ENCODE peak calls at places on chromosomes 12 and 14, in five cellular contexts. E, C, Z, Q and Y are unnamed samples.
A peak's percentile ranks its signal among the peaks of the same experiment; 100 is the strongest.

GRCh38 chr12:40768125-40768864 is 76.1 kb downstream of the CNTN1 start:
- DNase-seq in E (no peak), C (no peak), Z (peak; percentile 4), Q (no peak), Y (no peak)

GRCh38 chr14:101408077-101408831 is 153.0 kb upstream of the DIO3 start:
- DNase-seq in E (no peak), C (no peak), Z (no peak), Q (no peak), Y (no peak)

GRCh38 chr12:107320929-107321618 is 227.7 kb upstream of the CRY1 start:
- DNase-seq in E (no peak), C (peak; percentile 77), Z (peak; percentile 68), Q (peak; percentile 15), Y (no peak)

GRCh38 chr12:14244876-14245669 is 120.4 kb upstream of the ATF7IP start:
- DNase-seq in E (no peak), C (peak; percentile 48), Z (no peak), Q (no peak), Y (no peak)

GRCh38 chr12:116520801-116521471 is 38.2 kb upstream of the MAP1LC3B2 start:
- DNase-seq in E (no peak), C (peak; percentile 82), Z (no peak), Q (no peak), Y (no peak)

GRCh38 chr14:30296956-30297405 is 262.0 kb upstream of the G2E3 start:
- DNase-seq in E (no peak), C (no peak), Z (no peak), Q (no peak), Y (no peak)

GRCh38 chr14:37150414-37150813 is 22.0 kb downstream of the SLC25A21 start:
- DNase-seq in E (peak; percentile 56), C (peak; percentile 75), Z (peak; percentile 48), Q (no peak), Y (no peak)

GRCh38 chr12:131795064-131795463 is 33.1 kb upstream of the MMP17 start:
- DNase-seq in E (no peak), C (no peak), Z (no peak), Q (no peak), Y (no peak)

GRCh38 chr14:44300911-44301310 is 206.2 kb downstream of the FSCB start:
- DNase-seq in E (no peak), C (peak; percentile 49), Z (no peak), Q (no peak), Y (no peak)

GRCh38 chr14:89165189-89165809 is 251.7 kb downstream of the FOXN3 start:
- DNase-seq in E (no peak), C (no peak), Z (no peak), Q (no peak), Y (peak; percentile 71)

GRCh38 chr14:91144425-91145145 is 30.7 kb downstream of the DGLUCY start:
- DNase-seq in E (no peak), C (peak; percentile 98), Z (peak; percentile 27), Q (no peak), Y (no peak)

GRCh38 chr14:91146661-91147060 is 32.8 kb downstream of the DGLUCY start:
- DNase-seq in E (no peak), C (no peak), Z (no peak), Q (no peak), Y (no peak)

GRCh38 chr14:91145396-91146160 is 31.7 kb downstream of the DGLUCY start:
- DNase-seq in E (no peak), C (no peak), Z (no peak), Q (no peak), Y (peak; percentile 64)

GRCh38 chr14:91142214-91142668 is 28.4 kb downstream of the DGLUCY start:
- DNase-seq in E (no peak), C (peak; percentile 94), Z (no peak), Q (no peak), Y (no peak)

DNA sequence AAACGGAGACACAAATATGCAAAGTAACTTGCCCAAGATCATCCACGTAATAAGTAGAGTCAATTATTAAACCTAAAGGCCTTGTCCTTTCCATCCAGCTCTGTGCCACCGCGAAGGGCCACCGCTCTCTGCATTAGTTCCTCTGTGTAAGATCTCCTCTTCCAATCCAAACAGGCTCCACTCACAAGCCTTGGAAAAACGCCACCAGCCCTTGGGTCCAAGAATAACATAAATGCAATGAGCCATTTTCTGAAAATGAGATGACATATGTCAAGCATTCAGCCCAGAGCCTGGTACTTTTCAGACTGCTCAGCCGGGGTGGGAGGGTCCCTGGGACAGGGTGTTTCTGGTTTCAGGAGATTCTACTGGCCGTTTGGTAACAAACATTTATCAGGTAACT is 30.0 kb downstream of the DGLUCY start:
- DNase-seq in E (no peak), C (peak; percentile 38), Z (no peak), Q (no peak), Y (no peak)
- H3K27ac ChIP-seq in E (no peak overlapping the region), C (peak overlapping the region; percentile 89), Z (no peak overlapping the region), Q (peak overlapping the region; percentile 60), Y (no peak overlapping the region)

GRCh38 chr12:103798586-103798985 is 42.4 kb downstream of the NT5DC3 start:
- DNase-seq in E (no peak), C (no peak), Z (no peak), Q (no peak), Y (no peak)
- H3K27ac ChIP-seq in E (no peak overlapping the region), C (peak overlapping the region; percentile 94), Z (no peak overlapping the region), Q (peak overlapping the region; percentile 88), Y (peak overlapping the region; percentile 86)

DNA sequence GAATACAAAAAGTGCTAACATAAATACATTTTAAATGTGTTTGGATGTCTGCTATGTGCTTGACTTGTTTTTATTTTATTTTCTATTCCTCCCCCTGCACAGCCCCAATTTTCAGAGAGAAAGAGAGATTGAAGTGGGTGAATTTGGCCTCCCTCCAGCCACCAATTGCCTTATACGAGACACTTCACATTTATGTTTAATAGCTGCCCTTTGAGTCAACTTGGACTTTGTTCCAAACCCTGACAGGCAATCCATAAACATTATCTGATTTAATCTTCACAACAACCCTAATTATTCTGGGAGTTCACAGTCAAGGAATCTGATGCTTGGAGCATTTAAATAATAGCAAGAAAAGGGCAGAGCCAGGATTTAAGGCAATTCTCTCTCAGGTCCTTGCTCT is 161.7 kb downstream of the SLC15A4 start:
- DNase-seq in E (no peak), C (no peak), Z (no peak), Q (no peak), Y (no peak)
- H3K27ac ChIP-seq in E (no peak overlapping the region), C (no peak overlapping the region), Z (no peak overlapping the region), Q (no peak overlapping the region), Y (no peak overlapping the region)

GRCh38 chr14:63941023-63941422 is 88.2 kb downstream of the SYNE2 start:
- DNase-seq in E (no peak), C (no peak), Z (no peak), Q (no peak), Y (no peak)

GRCh38 chr14:63938198-63939005 is 85.6 kb downstream of the SYNE2 start:
- DNase-seq in E (no peak), C (no peak), Z (no peak), Q (no peak), Y (peak; percentile 45)

GRCh38 chr14:63939006-63939270 is 86.1 kb downstream of the SYNE2 start:
- DNase-seq in E (no peak), C (no peak), Z (no peak), Q (no peak), Y (no peak)

GRCh38 chr14:63940387-63940786 is 87.6 kb downstream of the SYNE2 start:
- DNase-seq in E (no peak), C (no peak), Z (no peak), Q (no peak), Y (no peak)
- H3K27ac ChIP-seq in E (no peak overlapping the region), C (no peak overlapping the region), Z (no peak overlapping the region), Q (no peak overlapping the region), Y (no peak overlapping the region)

GRCh38 chr14:76901171-76902055 is 75.2 kb downstream of the LRRC74A start:
- DNase-seq in E (peak; percentile 52), C (no peak), Z (no peak), Q (no peak), Y (no peak)

GRCh38 chr14:76900406-76901085 is 74.3 kb downstream of the LRRC74A start:
- DNase-seq in E (peak; percentile 13), C (no peak), Z (no peak), Q (no peak), Y (no peak)

GRCh38 chr14:76904740-76905569 is 78.7 kb downstream of the LRRC74A start:
- DNase-seq in E (peak; percentile 94), C (peak; percentile 99), Z (no peak), Q (peak; percentile 72), Y (peak; percentile 59)

GRCh38 chr14:76902591-76902990 is 76.4 kb downstream of the LRRC74A start:
- DNase-seq in E (no peak), C (no peak), Z (no peak), Q (no peak), Y (no peak)

DNA sequence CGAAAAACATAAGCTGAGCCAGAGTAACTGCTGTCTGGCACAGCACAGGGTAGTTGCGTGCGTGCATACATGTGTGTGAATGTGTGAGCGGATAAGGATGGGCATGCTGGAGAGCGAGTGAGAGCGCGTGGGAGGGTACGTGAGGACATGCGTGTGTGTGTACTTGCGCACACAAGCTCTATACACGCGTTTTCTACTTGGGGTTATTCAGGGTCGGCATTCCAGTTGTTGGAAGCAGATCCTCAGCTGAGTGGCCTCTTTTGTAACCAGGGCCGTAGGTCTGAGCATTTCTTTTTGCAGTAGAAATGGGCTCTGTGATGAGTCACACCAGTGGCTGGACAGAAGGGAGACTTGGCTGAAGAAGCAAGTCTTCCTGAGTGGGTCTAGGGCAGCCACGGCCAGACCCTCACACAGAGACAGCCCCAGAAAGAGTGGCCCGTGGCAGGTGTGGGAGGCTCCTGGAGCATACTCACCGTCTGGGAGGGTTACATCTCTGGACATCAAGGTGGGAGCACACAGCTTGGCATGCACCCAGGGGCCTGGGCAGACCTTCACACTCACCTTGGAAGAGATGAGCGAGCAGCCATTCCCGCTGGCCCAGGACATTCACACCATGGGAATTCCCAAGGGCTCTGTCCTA is 78.0 kb downstream of the LRRC74A start:
- DNase-seq in E (peak; percentile 80), C (no peak), Z (no peak), Q (peak; percentile 46), Y (peak; percentile 84)
- H3K27ac ChIP-seq in E (peak overlapping the region; percentile 89), C (peak overlapping the region; percentile 32), Z (no peak overlapping the region), Q (peak overlapping the region; percentile 55), Y (peak overlapping the region; percentile 91)

GRCh38 chr12:100986595-100987547 is 192.3 kb downstream of the ANO4 start:
- DNase-seq in E (peak; percentile 3), C (peak; percentile 78), Z (peak; percentile 61), Q (no peak), Y (no peak)
- H3K27ac ChIP-seq in E (no peak overlapping the region), C (peak overlapping the region; percentile 9), Z (peak overlapping the region; percentile 40), Q (no peak overlapping the region), Y (no peak overlapping the region)

DNA sequence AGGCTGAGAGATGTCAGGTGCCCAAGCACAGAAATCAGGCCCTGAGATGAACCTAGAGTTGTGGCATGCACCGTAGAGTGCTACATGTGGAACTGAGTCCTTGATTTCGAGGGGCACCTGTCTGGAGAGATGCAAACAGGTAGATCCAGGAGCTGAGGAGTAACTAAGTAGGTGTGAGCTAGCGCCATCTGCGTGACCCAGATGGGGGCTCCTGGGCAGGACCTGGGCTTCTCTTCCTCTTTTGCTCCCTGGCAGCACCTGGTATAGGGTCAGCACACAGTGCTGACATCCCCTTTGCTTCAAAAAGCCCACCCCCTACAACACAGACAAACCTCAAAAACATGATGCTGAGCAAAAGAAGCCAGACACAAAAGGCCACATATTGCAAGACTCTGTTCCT is 65.8 kb downstream of the PITPNM2 start:
- DNase-seq in E (no peak), C (no peak), Z (no peak), Q (no peak), Y (no peak)
- H3K27ac ChIP-seq in E (no peak overlapping the region), C (no peak overlapping the region), Z (no peak overlapping the region), Q (no peak overlapping the region), Y (peak overlapping the region; percentile 35)